ENCODE peak calls at places on chromosomes 13 and 19, in four cellular contexts. S is SK-N-SH, N is K562, B is GM12878. V is an unnamed sample.

GRCh38 chr19:11420894-11421606 is 1.9 kb upstream of the RGL3 start:
- DNase-seq in S (no peak), N (peak), B (no peak), V (peak)

GRCh38 chr13:111864566-111864965 is 202.4 kb upstream of the SOX1 start:
- DNase-seq in S (no peak), N (no peak), B (no peak), V (no peak)

GRCh38 chr13:49063526-49063925 is 87.8 kb downstream of the FNDC3A start:
- DNase-seq in S (no peak), N (no peak), B (no peak), V (no peak)

GRCh38 chr13:106187501-106187900 is 348.0 kb downstream of the EFNB2 start:
- DNase-seq in S (no peak), N (no peak), B (no peak), V (no peak)

GRCh38 chr13:69319659-69320058 is 788.0 kb upstream of the ATXN8OS start:
- DNase-seq in S (no peak), N (no peak), B (no peak), V (no peak)

GRCh38 chr13:23427342-23428182 is 5.9 kb downstream of the SACS start:
- DNase-seq in S (no peak), N (no peak), B (no peak), V (no peak)

GRCh38 chr19:24069907-24070657 is 16.9 kb upstream of the ZNF254 start:
- DNase-seq in S (no peak), N (no peak), B (no peak), V (no peak)

GRCh38 chr19:13610042-13610691 is 103.9 kb upstream of the CACNA1A start:
- DNase-seq in S (no peak), N (no peak), B (no peak), V (peak)

GRCh38 chr19:39083983-39084731 is at the start of gene ACP7:
- DNase-seq in S (peak), N (no peak), B (no peak), V (peak)

GRCh38 chr19:49560358-49560900 is 19.9 kb downstream of the NOSIP start:
- DNase-seq in S (no peak), N (peak), B (no peak), V (no peak)

GRCh38 chr19:8336665-8337064 is 6.4 kb downstream of the KANK3 start:
- DNase-seq in S (no peak), N (no peak), B (no peak), V (no peak)

GRCh38 chr13:94454906-94455305 is 24.6 kb downstream of the DCT start:
- DNase-seq in S (no peak), N (no peak), B (no peak), V (no peak)

GRCh38 chr13:105142556-105142955 is 1392.9 kb downstream of the EFNB2 start:
- DNase-seq in S (no peak), N (no peak), B (no peak), V (no peak)

GRCh38 chr13:105144936-105145335 is 1390.5 kb downstream of the EFNB2 start:
- DNase-seq in S (no peak), N (no peak), B (no peak), V (no peak)

GRCh38 chr13:105144020-105144419 is 1391.4 kb downstream of the EFNB2 start:
- DNase-seq in S (no peak), N (no peak), B (no peak), V (no peak)

GRCh38 chr13:105147481-105147880 is 1388.0 kb downstream of the EFNB2 start:
- DNase-seq in S (no peak), N (no peak), B (no peak), V (no peak)
- TF ChIP-seq USF1 in S (no peak), N (no peak), B (no peak), V (no peak)

DNA sequence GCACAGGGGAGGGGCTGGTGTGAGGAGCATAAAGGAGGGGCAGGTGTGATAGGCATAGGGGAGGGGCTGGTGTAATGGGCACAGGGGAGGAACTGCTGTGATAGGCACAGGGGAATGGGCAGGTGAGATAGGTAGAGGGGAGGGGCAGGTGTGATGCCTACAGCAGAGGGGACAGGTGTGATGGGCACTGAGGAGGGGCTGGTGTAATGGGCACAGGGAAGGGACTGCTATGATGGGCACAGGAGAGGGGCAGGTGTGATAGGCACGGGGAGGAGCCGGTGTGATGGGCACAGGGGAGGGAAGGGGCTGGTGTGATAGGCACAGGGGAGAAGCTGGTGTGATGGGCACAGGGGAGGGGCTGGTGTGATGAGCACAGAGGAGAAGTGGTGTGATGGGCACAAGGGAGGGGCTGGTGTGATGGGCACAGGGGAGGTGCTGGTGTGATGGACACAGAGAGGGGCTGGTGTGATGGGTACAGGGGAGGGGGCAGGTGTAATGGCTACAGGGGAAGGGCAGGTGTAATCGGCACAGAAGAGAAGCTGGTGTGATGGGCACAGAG is 39.5 kb upstream of the POP4 start:
- DNase-seq in S (no peak), N (no peak), B (no peak), V (no peak)
- TF ChIP-seq USF1 in S (no peak), N (no peak), B (no peak), V (no peak)

GRCh38 chr13:32746474-32746873 is 160.2 kb downstream of the PDS5B start:
- DNase-seq in S (no peak), N (no peak), B (no peak), V (no peak)
- TF ChIP-seq USF1 in S (no peak), N (no peak), B (no peak), V (no peak)

DNA sequence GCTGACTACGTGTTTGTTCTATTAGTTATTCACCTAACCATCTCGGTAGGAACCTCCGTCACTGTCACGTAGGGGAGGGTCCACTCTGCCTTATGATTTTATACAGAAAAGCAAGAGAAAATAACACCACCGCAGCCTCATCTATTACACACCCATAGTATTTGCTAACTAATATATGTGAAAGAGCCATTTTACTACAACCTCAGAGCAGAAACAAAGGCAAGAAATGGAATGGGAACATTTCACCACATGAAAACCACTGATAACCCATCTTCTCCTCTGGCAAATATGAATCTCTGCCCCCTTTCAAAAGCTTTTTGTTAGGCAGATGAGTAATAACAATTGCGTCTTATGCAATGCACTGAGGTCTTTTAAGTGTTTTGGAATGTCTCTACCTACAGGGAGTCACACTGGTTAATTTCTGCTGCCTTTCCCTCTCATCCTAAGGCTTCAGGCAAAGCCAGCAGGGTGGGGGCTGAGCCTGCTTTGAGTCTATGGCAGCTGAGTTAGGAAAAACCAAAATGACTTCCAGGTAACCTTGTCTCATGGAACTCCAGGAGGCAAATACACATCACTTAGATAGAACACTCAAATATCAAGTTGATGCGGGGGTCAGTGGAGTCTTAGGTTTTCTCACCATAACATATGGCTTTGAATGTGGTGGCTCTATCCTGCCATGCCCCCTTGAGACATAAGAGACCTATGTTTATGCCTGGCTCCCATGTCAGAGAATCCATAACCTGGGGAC is 15.0 kb downstream of the TSHZ3 start:
- DNase-seq in S (no peak), N (no peak), B (no peak), V (no peak)
- TF ChIP-seq USF1 in S (no peak), N (no peak), B (no peak), V (no peak)

GRCh38 chr13:109647046-109647445 is 139.3 kb downstream of the IRS2 start:
- DNase-seq in S (no peak), N (no peak), B (no peak), V (no peak)
- TF ChIP-seq USF1 in S (no peak), N (no peak), B (no peak), V (no peak)

GRCh38 chr19:19226204-19226603 is 14.4 kb downstream of the NCAN start:
- DNase-seq in S (no peak), N (no peak), B (no peak), V (no peak)

GRCh38 chr19:19223636-19224035 is 11.9 kb downstream of the NCAN start:
- DNase-seq in S (no peak), N (no peak), B (no peak), V (no peak)

GRCh38 chr19:19224150-19224851 is 12.5 kb downstream of the NCAN start:
- DNase-seq in S (peak), N (no peak), B (no peak), V (no peak)

GRCh38 chr19:19226663-19227062 is 14.9 kb downstream of the NCAN start:
- DNase-seq in S (no peak), N (no peak), B (no peak), V (no peak)

GRCh38 chr19:19224852-19225494 is 13.2 kb downstream of the NCAN start:
- DNase-seq in S (no peak), N (peak), B (no peak), V (peak)
- TF ChIP-seq USF1 in S (no peak), N (peak), B (no peak), V (peak)

DNA sequence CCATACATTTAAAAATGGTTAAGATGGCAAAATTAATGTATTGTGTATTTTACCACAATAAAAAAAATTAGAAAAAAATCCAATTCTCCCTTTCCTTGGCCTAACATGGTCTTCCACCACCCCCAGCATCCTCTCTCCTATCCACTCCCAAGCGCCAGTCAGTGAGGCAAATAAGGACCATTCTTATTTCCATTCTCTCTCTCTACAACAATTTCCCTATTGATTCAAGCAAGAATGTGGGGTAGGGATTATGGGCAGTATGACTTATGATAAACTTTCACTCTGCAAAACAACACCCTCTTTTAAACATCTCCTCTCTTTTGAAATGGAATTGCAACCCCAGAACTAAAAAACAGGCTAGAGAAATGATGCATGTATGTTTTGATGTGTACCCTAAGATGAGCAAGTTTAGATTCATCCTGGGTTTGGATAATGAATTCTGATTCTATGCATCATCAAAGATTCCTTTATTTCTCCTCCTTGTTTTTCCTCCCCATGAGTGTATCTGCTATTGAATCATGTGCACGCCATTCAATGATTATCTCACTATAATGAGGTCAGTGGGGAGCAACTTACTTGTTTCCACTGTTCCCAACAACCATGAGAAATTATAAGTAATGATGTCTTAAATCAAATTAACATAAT is 3.5 kb downstream of the STARD13 start:
- DNase-seq in S (no peak), N (no peak), B (no peak), V (no peak)
- TF ChIP-seq USF1 in S (no peak), N (no peak), B (no peak), V (no peak)

GRCh38 chr19:46722004-46722380 is 5.1 kb upstream of the PRKD2 start:
- DNase-seq in S (no peak), N (no peak), B (no peak), V (no peak)
- TF ChIP-seq USF1 in S (no peak), N (no peak), B (no peak), V (no peak)

GRCh38 chr19:55956431-55956830 is 8.8 kb downstream of the NLRP8 start:
- DNase-seq in S (no peak), N (no peak), B (no peak), V (no peak)
- TF ChIP-seq USF1 in S (no peak), N (no peak), B (no peak), V (no peak)

V was measured in WTC11.